ENCODE peak calls at places on chromosomes 2 and 18, in nine cellular contexts. D, G, W, T, F, H, A, I and U are unnamed samples.

GRCh38 chr18:13175754-13176210 is 42.8 kb upstream of the LDLRAD4 start:
- DNase-seq in D (peak; percentile 35), G (no peak), W (no peak), T (no peak), F (no peak), H (no peak), A (no peak), I (no peak), U (no peak)

GRCh38 chr18:26190506-26190905 is 35.7 kb upstream of the TAF4B start:
- DNase-seq in D (no peak), G (no peak), W (no peak), T (no peak), F (no peak), H (no peak), A (no peak), I (no peak), U (no peak)

GRCh38 chr2:218982312-218983262 is 2.4 kb downstream of the FEV start:
- DNase-seq in D (no peak), G (no peak), W (no peak), T (no peak), F (no peak), H (no peak), A (no peak), I (no peak), U (no peak)

GRCh38 chr2:127085260-127085666 is 21.7 kb downstream of the BIN1 start:
- DNase-seq in D (peak; percentile 74), G (no peak), W (no peak), T (no peak), F (no peak), H (no peak), A (peak; percentile 73), I (no peak), U (no peak)

GRCh38 chr2:124810132-124810531 is 785.0 kb downstream of the CNTNAP5 start:
- DNase-seq in D (peak; percentile 70), G (no peak), W (no peak), T (no peak), F (no peak), H (no peak), A (no peak), I (peak; percentile 35), U (no peak)

GRCh38 chr2:157901325-157901724 is 25.2 kb upstream of the ACVR1 start:
- DNase-seq in D (no peak), G (no peak), W (no peak), T (no peak), F (no peak), H (no peak), A (no peak), I (no peak), U (no peak)

GRCh38 chr18:8835556-8835955 is 130.2 kb downstream of the MTCL1 start:
- DNase-seq in D (no peak), G (no peak), W (no peak), T (no peak), F (no peak), H (no peak), A (peak; percentile 50), I (no peak), U (no peak)

GRCh38 chr18:75638223-75638596 is 210.7 kb upstream of the SMIM21 start:
- DNase-seq in D (no peak), G (no peak), W (no peak), T (no peak), F (no peak), H (no peak), A (no peak), I (no peak), U (no peak)

GRCh38 chr2:230824406-230824978 is 40.2 kb upstream of the ITM2C start:
- DNase-seq in D (peak; percentile 88), G (no peak), W (no peak), T (peak; percentile 35), F (peak; percentile 53), H (peak; percentile 50), A (peak; percentile 31), I (peak; percentile 68), U (no peak)

GRCh38 chr18:3012920-3013810 is at the start of gene LPIN2:
- DNase-seq in D (peak; percentile 98), G (peak; percentile 94), W (peak; percentile 100), T (peak; percentile 98), F (peak; percentile 99), H (peak; percentile 94), A (peak; percentile 97), I (peak; percentile 95), U (peak; percentile 100)

GRCh38 chr2:108069515-108070310 is 83.4 kb downstream of the SLC5A7 start:
- DNase-seq in D (no peak), G (no peak), W (no peak), T (no peak), F (no peak), H (no peak), A (no peak), I (no peak), U (no peak)

GRCh38 chr18:49910019-49910418 is 96.7 kb upstream of the ACAA2 start:
- DNase-seq in D (no peak), G (no peak), W (no peak), T (no peak), F (no peak), H (no peak), A (no peak), I (no peak), U (no peak)

GRCh38 chr2:51028829-51029228 is 3.1 kb downstream of the NRXN1 start:
- DNase-seq in D (peak; percentile 23), G (no peak), W (no peak), T (no peak), F (no peak), H (no peak), A (no peak), I (no peak), U (no peak)

GRCh38 chr2:62277688-62278087 is 81.8 kb downstream of the B3GNT2 start:
- DNase-seq in D (no peak), G (no peak), W (no peak), T (no peak), F (no peak), H (no peak), A (no peak), I (no peak), U (no peak)

GRCh38 chr18:13268035-13268700 is 49.6 kb downstream of the LDLRAD4 start:
- DNase-seq in D (peak; percentile 77), G (no peak), W (no peak), T (no peak), F (peak; percentile 42), H (no peak), A (no peak), I (no peak), U (peak; percentile 82)

GRCh38 chr18:60092073-60092472 is 192.3 kb downstream of the PMAIP1 start:
- DNase-seq in D (no peak), G (no peak), W (no peak), T (no peak), F (no peak), H (no peak), A (no peak), I (no peak), U (no peak)

DNA sequence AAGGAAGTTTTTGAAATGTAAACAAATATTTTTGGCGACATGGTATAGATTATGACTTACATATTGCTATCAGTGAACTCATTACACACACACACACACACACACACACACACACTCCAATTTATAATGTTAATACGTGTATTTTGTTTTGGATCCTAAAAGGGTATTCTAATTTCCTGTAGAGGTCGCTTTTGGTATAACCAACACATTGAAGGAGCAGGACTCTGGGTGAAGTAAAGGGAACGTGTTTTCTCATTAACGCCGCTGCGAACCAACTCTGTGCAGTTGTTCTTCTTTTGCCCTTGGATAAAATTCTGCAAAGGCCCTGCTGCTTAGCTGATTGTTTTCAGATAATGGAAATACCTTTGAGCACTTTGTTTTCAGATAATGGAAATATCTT is 190.4 kb downstream of the PMAIP1 start:
- DNase-seq in D (peak; percentile 19), G (no peak), W (no peak), T (no peak), F (no peak), H (no peak), A (no peak), I (no peak), U (no peak)
- TF ChIP-seq CTCF in D (peak; percentile 20), G (no peak), W (no peak), T (no peak), F (no peak), H (no peak), A (no peak), I (no peak), U (no peak)

GRCh38 chr2:189821953-189822748 is 37.9 kb downstream of the PMS1 start:
- DNase-seq in D (peak; percentile 5), G (no peak), W (peak; percentile 72), T (no peak), F (no peak), H (peak; percentile 12), A (no peak), I (no peak), U (no peak)
- TF ChIP-seq CTCF in D (no peak), G (no peak), W (no peak), T (no peak), F (no peak), H (no peak), A (no peak), I (no peak), U (no peak)

GRCh38 chr2:64523667-64524603 is at the start of gene AFTPH:
- DNase-seq in D (peak; percentile 99), G (peak; percentile 90), W (peak; percentile 99), T (peak; percentile 98), F (peak; percentile 99), H (peak; percentile 100), A (peak; percentile 99), I (peak; percentile 98), U (peak; percentile 98)
- TF ChIP-seq CTCF in D (no peak), G (no peak), W (no peak), T (no peak), F (no peak), H (no peak), A (no peak), I (no peak), U (no peak)

DNA sequence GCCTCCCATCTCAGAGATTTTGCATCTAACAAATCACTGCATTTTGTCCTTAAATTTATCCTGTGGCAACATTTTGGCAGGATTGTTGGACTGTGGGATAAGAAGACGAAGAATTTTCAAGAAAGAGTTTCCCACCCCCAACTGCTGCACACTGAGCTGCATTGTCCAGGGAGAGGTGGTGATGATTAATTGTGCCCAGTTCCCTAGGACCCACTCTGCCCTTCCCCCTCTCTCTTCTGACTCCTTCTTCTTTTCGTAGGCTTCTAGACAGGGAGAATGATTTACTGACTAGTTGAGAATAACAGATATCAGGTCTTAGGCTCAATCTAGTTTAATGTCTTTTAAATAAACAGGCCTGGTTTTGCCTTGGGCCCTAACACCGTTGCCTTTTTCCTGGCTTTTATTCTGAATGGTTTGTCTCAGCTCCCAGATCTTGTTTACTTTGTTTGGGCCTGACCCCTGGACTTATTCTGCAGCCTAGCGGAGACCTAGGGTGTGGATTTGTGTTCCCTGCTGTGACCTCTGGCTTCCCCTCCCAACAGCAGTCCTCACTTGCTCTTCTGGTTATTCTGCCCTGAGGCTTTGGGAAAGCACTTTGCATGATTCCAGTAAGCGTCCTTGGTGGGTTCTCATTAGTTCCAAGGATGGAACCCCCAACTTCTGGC is 233.3 kb downstream of the INSIG2 start:
- DNase-seq in D (no peak), G (no peak), W (no peak), T (no peak), F (no peak), H (no peak), A (no peak), I (no peak), U (no peak)
- TF ChIP-seq CTCF in D (no peak), G (no peak), W (no peak), T (no peak), F (no peak), H (no peak), A (no peak), I (no peak), U (no peak)